ENCODE peak calls at places on chromosomes 16 and 17, in seven cellular contexts. H is A549, N is PC-9, V is tibial nerve, R is left ventricle myocardium inferior, B is mammary epithelial cell, O is neural progenitor cell. M is an unnamed sample.

GRCh38 chr16:26762596-26762995 is 304.1 kb upstream of the C16orf82 start:
- DNase-seq in H (no peak), N (no peak), V (no peak), R (no peak), B (no peak), O (peak; percentile 30), M (no peak)

GRCh38 chr17:31573047-31573446 is 181.6 kb downstream of the RAB11FIP4 start:
- DNase-seq in H (no peak), N (no peak), V (no peak), R (no peak), B (peak; percentile 34), O (peak; percentile 51), M (no peak)

GRCh38 chr16:29899516-29900101 is at the start of gene SEZ6L2:
- DNase-seq in H (peak; percentile 94), N (peak; percentile 90), V (peak; percentile 51), R (peak; percentile 31), B (peak; percentile 88), O (peak; percentile 92), M (peak; percentile 64)

GRCh38 chr17:4777969-4778760 is 6.5 kb downstream of the TM4SF5 start:
- DNase-seq in H (no peak), N (no peak), V (no peak), R (no peak), B (no peak), O (no peak), M (no peak)

GRCh38 chr16:78528265-78528664 is 428.8 kb downstream of the WWOX start:
- DNase-seq in H (no peak), N (no peak), V (no peak), R (no peak), B (no peak), O (no peak), M (no peak)

GRCh38 chr17:55688057-55688456 is 34.6 kb downstream of the TMEM100 start:
- DNase-seq in H (no peak), N (no peak), V (no peak), R (no peak), B (no peak), O (no peak), M (no peak)

GRCh38 chr17:34584805-34585416 is 5.5 kb downstream of the TMEM132E start:
- DNase-seq in H (peak; percentile 28), N (no peak), V (no peak), R (no peak), B (peak; percentile 15), O (peak; percentile 29), M (no peak)

GRCh38 chr17:82327757-82328140 is 5.8 kb downstream of the SECTM1 start:
- DNase-seq in H (no peak), N (no peak), V (no peak), R (no peak), B (no peak), O (no peak), M (no peak)

GRCh38 chr16:57530104-57530522 is 6.3 kb downstream of the CCDC102A start:
- DNase-seq in H (no peak), N (no peak), V (no peak), R (peak; percentile 18), B (no peak), O (no peak), M (no peak)

GRCh38 chr17:3672571-3672970 is 4.0 kb downstream of the EMC6 start:
- DNase-seq in H (no peak), N (no peak), V (no peak), R (no peak), B (no peak), O (no peak), M (no peak)

GRCh38 chr17:77140878-77141767 is at the start of gene SEC14L1:
- DNase-seq in H (peak; percentile 48), N (peak; percentile 44), V (no peak), R (peak; percentile 23), B (peak; percentile 35), O (peak; percentile 79), M (no peak)

GRCh38 chr16:72210571-72210970 is 38.6 kb upstream of the PMFBP1 start:
- DNase-seq in H (no peak), N (no peak), V (no peak), R (no peak), B (no peak), O (no peak), M (no peak)

GRCh38 chr17:43994272-43995149 is 9.9 kb upstream of the NAGS start:
- DNase-seq in H (peak; percentile 71), N (peak; percentile 54), V (peak; percentile 40), R (peak; percentile 54), B (peak; percentile 28), O (peak; percentile 86), M (no peak)

GRCh38 chr17:74011963-74012362 is 191.5 kb upstream of the RPL38 start:
- DNase-seq in H (no peak), N (no peak), V (no peak), R (no peak), B (no peak), O (no peak), M (no peak)

GRCh38 chr16:78249056-78249455 is 149.6 kb downstream of the WWOX start:
- DNase-seq in H (peak; percentile 12), N (no peak), V (no peak), R (peak; percentile 32), B (no peak), O (peak; percentile 73), M (no peak)

GRCh38 chr16:2031081-2031577 is 4.4 kb downstream of the NHERF2 start:
- DNase-seq in H (no peak), N (no peak), V (no peak), R (peak; percentile 61), B (no peak), O (no peak), M (no peak)

GRCh38 chr16:87076950-87077749 is 240.0 kb downstream of the C16orf95 start:
- DNase-seq in H (peak; percentile 79), N (peak; percentile 33), V (no peak), R (peak; percentile 48), B (peak; percentile 60), O (peak; percentile 76), M (peak; percentile 50)

GRCh38 chr16:31476305-31477219 is 4.6 kb downstream of the TGFB1I1 start:
- DNase-seq in H (no peak), N (peak; percentile 90), V (peak; percentile 58), R (peak; percentile 72), B (no peak), O (peak; percentile 52), M (peak; percentile 23)

GRCh38 chr17:78562734-78563133 is 14.5 kb downstream of the DNAH17 start:
- DNase-seq in H (no peak), N (no peak), V (no peak), R (no peak), B (no peak), O (no peak), M (no peak)

GRCh38 chr17:33858682-33859081 is 396.4 kb upstream of the CCL2 start:
- DNase-seq in H (no peak), N (no peak), V (no peak), R (no peak), B (no peak), O (no peak), M (no peak)

DNA sequence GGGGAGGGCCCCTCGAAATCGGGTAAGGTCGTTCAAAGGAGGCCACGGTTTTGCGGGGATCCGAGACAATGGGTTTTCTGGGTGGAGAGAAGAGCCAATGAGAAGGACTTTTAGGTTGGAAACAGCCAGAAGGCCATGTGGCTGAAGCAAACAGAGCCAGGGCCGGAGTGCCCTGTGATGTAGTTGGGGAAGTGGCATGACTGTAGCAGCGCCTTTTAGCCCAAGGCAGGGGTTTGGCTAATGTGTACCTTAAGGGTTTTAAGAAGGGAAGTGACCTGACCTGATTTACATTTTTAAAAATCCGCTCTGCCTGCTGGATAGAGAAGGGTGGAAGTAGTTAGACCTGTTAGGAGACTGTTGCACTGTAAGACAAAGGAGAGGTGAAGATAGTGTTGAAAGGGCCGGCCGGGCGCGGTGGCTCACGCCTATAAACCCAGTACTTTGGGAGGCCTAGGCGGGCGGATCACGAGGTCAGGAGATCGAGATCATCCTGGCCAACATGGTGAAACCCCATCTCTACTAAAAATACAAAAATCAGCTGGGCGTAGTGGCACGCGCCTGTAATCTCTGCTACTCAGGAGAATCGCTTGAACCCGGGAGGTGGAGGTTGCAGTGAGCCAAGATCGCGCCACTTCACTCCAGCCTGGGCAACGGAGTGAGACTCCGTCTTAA is 1.0 kb downstream of the LYRM1 start:
- DNase-seq in H (peak; percentile 57), N (peak; percentile 87), V (peak; percentile 44), R (peak; percentile 44), B (peak; percentile 75), O (peak; percentile 54), M (peak; percentile 81)
- H3K4me1 ChIP-seq in H (peaks cover 76% of the 10 kb centered on the region), N (peaks cover 75% of the 10 kb centered on the region), V (peaks cover 80% of the 10 kb centered on the region), R (peaks cover 93% of the 10 kb centered on the region), B (peaks cover 73% of the 10 kb centered on the region), O (peaks cover 36% of the 10 kb centered on the region), M (peaks cover 50% of the 10 kb centered on the region)

GRCh38 chr17:75262112-75262606 is 480 bp downstream of the MRPS7 start:
- DNase-seq in H (no peak), N (no peak), V (no peak), R (no peak), B (peak; percentile 32), O (peak; percentile 57), M (no peak)

GRCh38 chr17:75261336-75262111 is at the start of the genes GGA3 and MRPS7:
- DNase-seq in H (peak; percentile 96), N (peak; percentile 93), V (peak; percentile 95), R (peak; percentile 97), B (peak; percentile 92), O (peak; percentile 98), M (peak; percentile 76)

GRCh38 chr17:75265614-75266314 is 4.1 kb downstream of the MRPS7 start:
- DNase-seq in H (no peak), N (no peak), V (no peak), R (no peak), B (no peak), O (no peak), M (no peak)

GRCh38 chr17:75263051-75263450 is 1.4 kb downstream of the MRPS7 start:
- DNase-seq in H (no peak), N (no peak), V (no peak), R (no peak), B (no peak), O (no peak), M (no peak)

DNA sequence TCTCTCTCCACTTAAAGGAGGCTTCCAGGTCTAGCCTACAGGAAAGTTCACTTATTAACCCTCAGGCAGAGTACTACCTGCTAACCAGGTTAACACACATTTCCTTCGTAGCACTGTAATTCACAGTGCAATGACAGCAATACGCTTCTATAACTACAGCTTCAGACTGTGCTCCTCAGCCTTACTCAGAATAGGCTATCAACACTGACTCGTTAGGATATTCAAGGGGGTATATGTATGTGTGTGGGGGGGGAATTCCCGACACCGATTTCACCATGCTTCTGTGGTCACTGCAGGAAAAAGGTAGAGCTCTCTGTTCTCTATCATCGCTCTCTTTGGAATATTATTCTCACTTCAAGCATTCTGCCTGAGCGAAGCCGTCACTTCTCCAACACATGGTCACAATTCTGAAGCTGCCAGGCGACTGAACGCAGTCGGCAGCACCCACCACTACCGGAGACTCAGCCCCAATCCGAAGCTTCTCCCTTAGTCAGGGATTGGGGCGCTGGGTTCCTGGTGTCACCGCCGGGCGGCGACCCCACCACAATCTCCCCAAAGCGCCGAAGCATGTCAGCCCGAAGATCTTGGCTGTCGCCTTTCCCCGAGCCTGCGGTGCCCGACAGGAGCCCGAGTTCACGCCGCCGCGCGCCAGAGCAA is 599 bp downstream of the GGA3 start:
- DNase-seq in H (no peak), N (no peak), V (no peak), R (no peak), B (peak; percentile 48), O (no peak), M (no peak)
- TF ChIP-seq CTCF in H (peak; percentile 20), N (no peak), V (no peak), R (no peak), B (peak; percentile 10), O (peak; percentile 29), M (peak; percentile 9)

GRCh38 chr16:88961031-88961430 is 16.0 kb downstream of the CBFA2T3 start:
- DNase-seq in H (no peak), N (no peak), V (no peak), R (no peak), B (no peak), O (no peak), M (no peak)
- H3K4me1 ChIP-seq in H (no peaks in the 10 kb centered on the region), N (no peaks in the 10 kb centered on the region), V (peaks cover 7% of the 10 kb centered on the region), R (peaks cover 2% of the 10 kb centered on the region), B (no peaks in the 10 kb centered on the region), O (peaks cover 2% of the 10 kb centered on the region), M (no peaks in the 10 kb centered on the region)

GRCh38 chr16:28875134-28876015 is 2.9 kb upstream of the ATP2A1 start:
- DNase-seq in H (peak; percentile 32), N (no peak), V (no peak), R (no peak), B (no peak), O (no peak), M (no peak)
- TF ChIP-seq CTCF in H (peak; percentile 36), N (no peak), V (no peak), R (no peak), B (no peak), O (no peak), M (no peak)